ENCODE peak calls at places on chromosome 17, in eight cellular contexts. F is endothelial cell of umbilical vein, C is suprapubic skin, H is stomach, K is K562, G is esophagus muscularis mucosa, N is sigmoid colon, S is prostate gland. W is an unnamed sample.

GRCh38 chr17:64598672-64599071 is 63.4 kb downstream of the SMURF2 start:
- DNase-seq in K (no peak), F (no peak), G (no peak), S (no peak), H (no peak), N (no peak), C (no peak), W (no peak)

GRCh38 chr17:72523491-72523890 is 402.7 kb downstream of the SOX9 start:
- DNase-seq in N (no peak), F (no peak), H (no peak), S (no peak), C (no peak), K (no peak), G (no peak), W (no peak)

GRCh38 chr17:72606656-72607055 is 485.8 kb downstream of the SLC39A11 start:
- DNase-seq in H (no peak), F (no peak), G (no peak), N (no peak), S (no peak), C (no peak), K (no peak), W (no peak)

GRCh38 chr17:78759969-78760352 is 22.1 kb downstream of the CYTH1 start:
- DNase-seq in F (no peak), H (no peak), N (no peak), C (no peak), K (no peak), G (no peak), S (no peak), W (no peak)

GRCh38 chr17:1038459-1039118 is 41.7 kb downstream of the TIMM22 start:
- DNase-seq in G (no peak), S (no peak), F (no peak), H (no peak), N (no peak), C (no peak), K (no peak), W (peak)

GRCh38 chr17:48352630-48353029 is 77.4 kb downstream of the SKAP1 start:
- DNase-seq in H (no peak), G (no peak), C (no peak), K (no peak), N (no peak), F (no peak), S (no peak), W (no peak)

GRCh38 chr17:66959641-66960375 is 4.7 kb upstream of the CACNG4 start:
- DNase-seq in H (no peak), F (no peak), S (no peak), N (no peak), C (no peak), G (no peak), K (no peak), W (no peak)

GRCh38 chr17:73952498-73953205 is 250.8 kb upstream of the RPL38 start:
- DNase-seq in G (no peak), N (no peak), C (no peak), S (no peak), K (peak), H (peak), F (no peak), W (peak)

GRCh38 chr17:5416886-5417285 is 2.6 kb downstream of the NUP88 start:
- DNase-seq in S (no peak), N (no peak), G (no peak), H (no peak), K (no peak), F (no peak), C (no peak), W (no peak)

GRCh38 chr17:55219939-55220338 is 44.8 kb upstream of the HLF start:
- DNase-seq in H (no peak), K (no peak), G (peak), C (no peak), F (no peak), S (no peak), N (no peak), W (peak)

GRCh38 chr17:48909796-48910195 is 1.6 kb downstream of the UBE2Z start:
- DNase-seq in H (no peak), C (no peak), F (peak), K (no peak), G (no peak), S (no peak), N (no peak), W (no peak)

GRCh38 chr17:49703557-49704277 is 4.0 kb downstream of the SLC35B1 start:
- DNase-seq in F (peak), K (no peak), S (peak), C (no peak), N (no peak), G (no peak), H (no peak), W (no peak)

GRCh38 chr17:50056961-50057330 is 1.0 kb downstream of the ITGA3 start:
- DNase-seq in N (no peak), F (peak), S (no peak), H (peak), C (no peak), G (no peak), K (no peak), W (no peak)

GRCh38 chr17:49022391-49022941 is 25.3 kb downstream of the IGF2BP1 start:
- DNase-seq in S (no peak), K (peak), G (no peak), F (peak), H (no peak), C (peak), N (no peak), W (no peak)

GRCh38 chr17:72771734-72772133 is 320.8 kb downstream of the SLC39A11 start:
- DNase-seq in N (no peak), G (no peak), K (no peak), H (no peak), F (no peak), S (no peak), C (no peak), W (no peak)

GRCh38 chr17:64991726-64992125 is 64.8 kb downstream of the GNA13 start:
- DNase-seq in H (no peak), C (no peak), G (no peak), S (no peak), N (no peak), K (no peak), F (no peak), W (no peak)

GRCh38 chr17:57587201-57587870 is 157.8 kb downstream of the CCDC182 start:
- DNase-seq in H (no peak), S (no peak), K (no peak), C (no peak), G (no peak), N (no peak), F (no peak), W (no peak)

GRCh38 chr17:8855477-8856204 is 11.8 kb downstream of the PIK3R6 start:
- DNase-seq in G (no peak), C (peak), H (no peak), S (no peak), K (no peak), F (no peak), N (no peak), W (no peak)

GRCh38 chr17:79595471-79595870 is 15.4 kb downstream of the RBFOX3 start:
- DNase-seq in C (no peak), K (no peak), G (no peak), S (no peak), F (no peak), H (no peak), N (no peak), W (no peak)

GRCh38 chr17:4409659-4410058 is 24.1 kb upstream of the SPNS3 start:
- DNase-seq in F (no peak), S (no peak), H (no peak), C (no peak), N (no peak), G (no peak), K (no peak), W (no peak)

GRCh38 chr17:44792276-44792675 is 33.5 kb downstream of the ADAM11 start:
- DNase-seq in H (no peak), S (no peak), F (no peak), N (no peak), G (no peak), C (peak), K (no peak), W (no peak)
- TF ChIP-seq POLR2A in H (no peak), S (no peak), F (no peak), N (no peak), G (no peak), C (no peak), K (no peak), W (no peak)

GRCh38 chr17:63116967-63117366 is 150.9 kb downstream of the TANC2 start:
- DNase-seq in S (peak), F (no peak), N (no peak), K (peak), H (no peak), C (no peak), G (no peak), W (no peak)
- TF ChIP-seq POLR2AphosphoS5 in S (no peak), F (no peak), N (no peak), K (no peak), H (no peak), C (no peak), G (no peak), W (no peak)

GRCh38 chr17:32628645-32629044 is 141.9 kb downstream of the CDK5R1 start:
- DNase-seq in S (no peak), N (no peak), H (no peak), G (no peak), C (no peak), F (no peak), K (no peak), W (no peak)

GRCh38 chr17:32626371-32626770 is 139.6 kb downstream of the CDK5R1 start:
- DNase-seq in F (no peak), K (no peak), N (no peak), H (no peak), C (no peak), G (no peak), S (no peak), W (no peak)

GRCh38 chr17:32623196-32623595 is 136.4 kb downstream of the CDK5R1 start:
- DNase-seq in C (no peak), G (no peak), N (no peak), S (no peak), H (no peak), F (peak), K (no peak), W (no peak)

GRCh38 chr17:32627233-32628008 is 140.6 kb downstream of the CDK5R1 start:
- DNase-seq in N (no peak), C (no peak), G (no peak), H (no peak), S (no peak), K (no peak), F (no peak), W (no peak)

GRCh38 chr17:32625971-32626370 is 139.2 kb downstream of the CDK5R1 start:
- DNase-seq in K (no peak), H (peak), C (no peak), N (no peak), S (no peak), F (no peak), G (no peak), W (no peak)
- H3K4me3 ChIP-seq in K (no peak), H (no peak), C (no peak), N (no peak), S (no peak), F (no peak), G (no peak), W (no peak)

GRCh38 chr17:37731056-37731455 is 13.8 kb downstream of the HNF1B start:
- DNase-seq in H (no peak), G (no peak), N (no peak), F (no peak), K (no peak), S (no peak), C (no peak), W (no peak)
- TF ChIP-seq POLR2A in H (no peak), G (no peak), N (no peak), F (no peak), K (no peak), S (no peak), C (no peak), W (no peak)

DNA sequence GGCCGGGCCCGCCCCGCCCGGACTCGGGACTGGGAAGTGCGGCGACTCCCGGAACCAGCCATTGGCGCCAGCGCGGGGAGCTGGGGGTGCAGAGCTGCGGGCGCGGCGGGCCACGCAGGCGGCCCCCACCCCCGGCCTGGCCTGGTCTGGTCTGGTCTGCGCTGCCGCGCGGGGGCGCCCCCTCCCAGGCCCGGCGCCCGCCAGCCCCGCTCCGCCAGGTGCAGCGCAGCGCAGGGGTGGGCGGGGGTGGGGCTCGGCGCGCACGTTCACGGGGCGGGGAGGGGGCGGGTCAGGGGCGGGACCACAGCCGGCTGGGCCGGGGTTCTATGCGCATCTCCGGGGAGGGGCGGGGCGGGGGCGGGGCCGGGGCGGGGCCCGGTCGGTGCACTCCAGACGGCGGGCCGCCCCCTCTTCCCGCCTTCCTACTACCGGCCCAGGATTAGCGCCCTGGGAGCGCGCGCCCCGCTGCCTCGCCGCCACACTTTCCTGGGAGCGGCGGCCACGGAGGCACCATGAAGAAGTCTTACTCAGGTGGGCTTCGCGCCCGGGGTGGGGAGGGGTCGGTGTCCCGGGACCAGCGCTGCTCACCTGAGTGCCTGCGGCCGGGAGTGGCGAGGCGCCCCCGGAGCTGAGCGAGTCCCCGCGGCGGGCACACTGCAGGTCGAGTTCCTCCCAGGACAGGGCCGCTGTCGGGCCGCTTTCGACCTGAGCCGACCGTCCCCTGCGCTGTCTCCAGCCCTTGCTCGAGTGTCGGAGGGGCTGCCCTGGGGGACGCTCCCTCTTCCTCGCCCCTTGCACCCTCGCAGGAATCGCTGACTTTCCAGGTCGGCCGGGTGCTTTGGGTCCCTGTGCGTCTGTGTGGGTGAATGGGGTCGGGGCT is 140.5 kb downstream of the SEC14L1 start:
- DNase-seq in S (peak), G (no peak), K (peak), F (no peak), N (peak), C (no peak), H (peak), W (peak)
- TF ChIP-seq POLR2AphosphoS5 in S (peak), G (no peak), K (no peak), F (no peak), N (peak), C (no peak), H (peak), W (no peak)

GRCh38 chr17:51371732-51372151 is 111.4 kb downstream of the UTP18 start:
- DNase-seq in N (no peak), G (no peak), S (peak), C (no peak), K (peak), F (peak), H (no peak), W (no peak)
- H3K4me3 ChIP-seq in N (no peak), G (no peak), S (no peak), C (no peak), K (peak), F (no peak), H (no peak), W (no peak)

GRCh38 chr17:29615048-29615385 is 7.7 kb downstream of the CORO6 start:
- DNase-seq in N (no peak), F (no peak), S (no peak), H (no peak), G (no peak), C (no peak), K (peak), W (peak)

GRCh38 chr17:29616300-29617048 is 6.2 kb downstream of the CORO6 start:
- DNase-seq in S (no peak), N (no peak), F (no peak), H (no peak), G (no peak), C (no peak), K (no peak), W (no peak)

GRCh38 chr17:29614345-29615047 is 8.2 kb downstream of the CORO6 start:
- DNase-seq in G (no peak), F (no peak), C (no peak), H (no peak), N (no peak), S (no peak), K (no peak), W (no peak)

GRCh38 chr17:29617125-29617480 is 5.6 kb downstream of the CORO6 start:
- DNase-seq in K (peak), G (no peak), C (peak), N (peak), H (peak), F (peak), S (peak), W (peak)

GRCh38 chr17:29615492-29616299 is 7.0 kb downstream of the CORO6 start:
- DNase-seq in G (peak), N (peak), F (peak), S (peak), H (peak), K (peak), C (peak), W (peak)
- TF ChIP-seq POLR2A in G (no peak), N (no peak), F (peak), S (peak), H (no peak), K (peak), C (no peak), W (peak)

GRCh38 chr17:7097940-7098339 is 16.7 kb downstream of the ASGR2 start:
- DNase-seq in G (no peak), H (no peak), C (no peak), K (no peak), F (no peak), S (no peak), N (no peak), W (no peak)

GRCh38 chr17:7101531-7101930 is 13.1 kb downstream of the ASGR2 start:
- DNase-seq in N (no peak), H (no peak), S (no peak), F (no peak), C (no peak), G (no peak), K (no peak), W (no peak)

GRCh38 chr17:7107012-7107754 is 7.4 kb downstream of the ASGR2 start:
- DNase-seq in G (no peak), F (no peak), N (no peak), S (no peak), C (no peak), K (no peak), H (no peak), W (no peak)

GRCh38 chr17:7098802-7099459 is 15.7 kb downstream of the ASGR2 start:
- DNase-seq in C (no peak), K (no peak), G (no peak), S (no peak), N (no peak), F (no peak), H (no peak), W (no peak)

DNA sequence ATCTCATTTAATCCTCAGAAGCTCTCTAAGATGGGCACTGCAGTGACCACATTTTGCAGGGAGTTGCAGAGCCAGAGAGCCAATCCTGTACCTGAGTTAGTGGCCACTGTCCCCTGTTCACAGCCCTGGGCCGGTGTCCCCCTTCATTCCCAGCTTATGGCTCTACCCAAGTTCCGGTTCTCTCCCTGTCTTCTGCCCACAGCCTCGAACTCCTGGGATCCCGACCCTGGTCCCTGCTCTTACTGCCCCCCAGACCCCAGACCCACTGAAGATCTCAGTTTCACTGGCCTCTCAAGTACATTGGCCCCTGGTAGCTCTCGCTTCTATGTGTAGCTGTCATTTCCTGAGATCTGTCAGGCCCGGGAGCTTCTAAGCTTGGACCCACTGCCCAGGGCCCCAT is 12.2 kb downstream of the ASGR2 start:
- DNase-seq in C (no peak), H (no peak), S (no peak), N (no peak), G (no peak), F (no peak), K (no peak), W (no peak)
- TF ChIP-seq POLR2AphosphoS5 in C (no peak), H (no peak), S (no peak), N (no peak), G (no peak), F (no peak), K (no peak), W (no peak)

GRCh38 chr17:3316836-3317235 is 18.7 kb upstream of the OR3A1 start:
- DNase-seq in F (no peak), H (no peak), C (no peak), N (no peak), G (no peak), S (no peak), K (no peak), W (no peak)
- H3K4me3 ChIP-seq in F (no peak), H (no peak), C (no peak), N (no peak), G (no peak), S (no peak), K (no peak), W (no peak)

DNA sequence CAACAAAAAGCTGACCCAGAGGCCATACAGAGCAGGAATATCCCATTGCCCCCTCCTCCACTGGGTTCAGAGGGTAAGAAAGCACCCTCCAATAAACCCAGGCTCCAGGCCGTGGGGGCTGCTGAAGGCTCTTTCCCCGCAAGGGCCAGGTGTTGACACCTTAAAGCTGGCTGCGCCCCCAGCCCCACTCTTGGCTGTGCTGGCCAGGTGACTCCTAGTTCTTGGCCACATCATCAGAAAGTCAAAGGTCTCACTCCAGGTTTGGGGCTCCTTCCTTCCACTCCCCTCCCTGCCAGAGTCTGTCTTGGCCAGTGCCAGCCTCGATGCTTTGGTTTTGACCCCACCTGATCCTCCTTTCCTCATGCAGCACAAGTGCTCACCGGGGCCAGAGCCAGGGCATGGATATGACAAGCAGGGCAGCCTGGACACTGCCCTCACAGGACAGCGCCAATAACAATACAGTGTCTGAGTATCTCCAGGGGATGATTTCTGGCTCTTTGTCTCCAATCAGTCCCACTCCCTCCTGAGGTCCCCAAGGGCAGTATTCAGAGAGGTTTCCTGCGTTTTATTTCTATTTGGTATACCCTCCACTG is 8.2 kb downstream of the SLC46A1 start:
- DNase-seq in N (no peak), H (no peak), F (no peak), S (no peak), G (no peak), K (no peak), C (no peak), W (no peak)
- TF ChIP-seq POLR2A in N (no peak), H (no peak), F (no peak), S (no peak), G (no peak), K (no peak), C (no peak), W (peak)

W was measured in upper lobe of left lung.